ENCODE peak calls at places on chromosome 10, in six cellular contexts. One of them, this sample, is unnamed.

GRCh38 chr10:5810235-5810634 is 3.0 kb downstream of the GDI2 start:
- DNase-seq in anterior cingulate cortex: no peak
- DNase-seq in NCI-H1092: no peak
- DNase-seq in fibroblast of gingiva: no peak
- DNase-seq in activated CD4-positive, alpha-beta T cell treated with anti-CD3 and anti-CD28 coated beads, Interleukin-2, amount 50 U/mL, for 24 hours: no peak
- DNase-seq in EL: no peak
- DNase-seq in this sample: peak

GRCh38 chr10:107481224-107481623 is 316.7 kb upstream of the SORCS1 start:
- DNase-seq in anterior cingulate cortex: no peak
- DNase-seq in EL: no peak
- DNase-seq in fibroblast of gingiva: no peak
- DNase-seq in NCI-H1092: no peak
- DNase-seq in activated CD4-positive, alpha-beta T cell treated with anti-CD3 and anti-CD28 coated beads, Interleukin-2, amount 50 U/mL, for 24 hours: no peak
- DNase-seq in this sample: no peak

GRCh38 chr10:132361581-132362101 is 29.6 kb downstream of the LRRC27 start:
- DNase-seq in NCI-H1092: no peak
- DNase-seq in activated CD4-positive, alpha-beta T cell treated with anti-CD3 and anti-CD28 coated beads, Interleukin-2, amount 50 U/mL, for 24 hours: no peak
- DNase-seq in EL: no peak
- DNase-seq in anterior cingulate cortex: no peak
- DNase-seq in fibroblast of gingiva: no peak
- DNase-seq in this sample: no peak

GRCh38 chr10:83541096-83541495 is 598.2 kb upstream of the GHITM start:
- DNase-seq in activated CD4-positive, alpha-beta T cell treated with anti-CD3 and anti-CD28 coated beads, Interleukin-2, amount 50 U/mL, for 24 hours: no peak
- DNase-seq in EL: no peak
- DNase-seq in anterior cingulate cortex: no peak
- DNase-seq in fibroblast of gingiva: no peak
- DNase-seq in NCI-H1092: no peak
- DNase-seq in this sample: peak

GRCh38 chr10:76788093-76788811 is 849.4 kb downstream of the KCNMA1 start:
- DNase-seq in NCI-H1092: no peak
- DNase-seq in fibroblast of gingiva: no peak
- DNase-seq in anterior cingulate cortex: no peak
- DNase-seq in activated CD4-positive, alpha-beta T cell treated with anti-CD3 and anti-CD28 coated beads, Interleukin-2, amount 50 U/mL, for 24 hours: no peak
- DNase-seq in EL: no peak
- DNase-seq in this sample: no peak

GRCh38 chr10:9342865-9343450 is 1288.5 kb downstream of the GATA3 start:
- DNase-seq in activated CD4-positive, alpha-beta T cell treated with anti-CD3 and anti-CD28 coated beads, Interleukin-2, amount 50 U/mL, for 24 hours: no peak
- DNase-seq in NCI-H1092: no peak
- DNase-seq in EL: peak
- DNase-seq in anterior cingulate cortex: no peak
- DNase-seq in fibroblast of gingiva: peak
- DNase-seq in this sample: peak

GRCh38 chr10:116815641-116816415 is 33.5 kb upstream of the ENO4 start:
- DNase-seq in NCI-H1092: no peak
- DNase-seq in activated CD4-positive, alpha-beta T cell treated with anti-CD3 and anti-CD28 coated beads, Interleukin-2, amount 50 U/mL, for 24 hours: no peak
- DNase-seq in anterior cingulate cortex: no peak
- DNase-seq in fibroblast of gingiva: no peak
- DNase-seq in EL: peak
- DNase-seq in this sample: no peak

GRCh38 chr10:19815478-19816419 is 483 bp upstream of the PLXDC2 start:
- DNase-seq in activated CD4-positive, alpha-beta T cell treated with anti-CD3 and anti-CD28 coated beads, Interleukin-2, amount 50 U/mL, for 24 hours: no peak
- DNase-seq in anterior cingulate cortex: peak
- DNase-seq in fibroblast of gingiva: peak
- DNase-seq in EL: peak
- DNase-seq in NCI-H1092: no peak
- DNase-seq in this sample: peak

GRCh38 chr10:86423739-86424138 is 57.1 kb upstream of the GRID1 start:
- DNase-seq in anterior cingulate cortex: no peak
- DNase-seq in NCI-H1092: no peak
- DNase-seq in activated CD4-positive, alpha-beta T cell treated with anti-CD3 and anti-CD28 coated beads, Interleukin-2, amount 50 U/mL, for 24 hours: no peak
- DNase-seq in EL: no peak
- DNase-seq in fibroblast of gingiva: no peak
- DNase-seq in this sample: no peak

GRCh38 chr10:89327803-89328441 is at the start of gene IFIT3:
- DNase-seq in EL: peak
- DNase-seq in NCI-H1092: no peak
- DNase-seq in activated CD4-positive, alpha-beta T cell treated with anti-CD3 and anti-CD28 coated beads, Interleukin-2, amount 50 U/mL, for 24 hours: no peak
- DNase-seq in fibroblast of gingiva: peak
- DNase-seq in anterior cingulate cortex: peak
- DNase-seq in this sample: peak

GRCh38 chr10:109996225-109996624 is 11.6 kb upstream of the ADD3 start:
- DNase-seq in NCI-H1092: no peak
- DNase-seq in fibroblast of gingiva: no peak
- DNase-seq in EL: no peak
- DNase-seq in anterior cingulate cortex: no peak
- DNase-seq in activated CD4-positive, alpha-beta T cell treated with anti-CD3 and anti-CD28 coated beads, Interleukin-2, amount 50 U/mL, for 24 hours: no peak
- DNase-seq in this sample: no peak

GRCh38 chr10:80855348-80855971 is 317.8 kb downstream of the SH2D4B start:
- DNase-seq in anterior cingulate cortex: peak
- DNase-seq in EL: no peak
- DNase-seq in fibroblast of gingiva: no peak
- DNase-seq in NCI-H1092: no peak
- DNase-seq in activated CD4-positive, alpha-beta T cell treated with anti-CD3 and anti-CD28 coated beads, Interleukin-2, amount 50 U/mL, for 24 hours: no peak
- DNase-seq in this sample: no peak

GRCh38 chr10:60646966-60647796 is 131.1 kb upstream of the CDK1 start:
- DNase-seq in anterior cingulate cortex: peak
- DNase-seq in activated CD4-positive, alpha-beta T cell treated with anti-CD3 and anti-CD28 coated beads, Interleukin-2, amount 50 U/mL, for 24 hours: no peak
- DNase-seq in NCI-H1092: peak
- DNase-seq in fibroblast of gingiva: peak
- DNase-seq in EL: peak
- DNase-seq in this sample: peak

GRCh38 chr10:74882427-74882826 is 56.0 kb downstream of the KAT6B start:
- DNase-seq in NCI-H1092: no peak
- DNase-seq in anterior cingulate cortex: no peak
- DNase-seq in activated CD4-positive, alpha-beta T cell treated with anti-CD3 and anti-CD28 coated beads, Interleukin-2, amount 50 U/mL, for 24 hours: no peak
- DNase-seq in EL: no peak
- DNase-seq in fibroblast of gingiva: no peak
- DNase-seq in this sample: peak